ENCODE peak calls at places on chromosomes 1 and 21, in seven cellular contexts. D is transverse colon, O is upper lobe of right lung, I is DND-41, H is HAP-1, S is heart right ventricle, Z is colonic mucosa. R is an unnamed sample. For H3K4me1, H3K36me3 and H3K9me3, the result is how much of the 10 kb centered on the place peaks cover.

GRCh38 chr21:38112219-38112789 is 144.5 kb upstream of the KCNJ15 start:
- DNase-seq in D (no peak), O (no peak), I (no peak), H (no peak), S (no peak), Z (no peak), R (no peak)

GRCh38 chr1:192986110-192986747 is 72.9 kb downstream of the UCHL5 start:
- DNase-seq in D (no peak), O (no peak), I (no peak), H (no peak), S (no peak), Z (no peak), R (no peak)

GRCh38 chr1:37474697-37475379 is 458 bp downstream of the ZC3H12A start:
- DNase-seq in D (peak), O (peak), I (no peak), H (no peak), S (peak), Z (no peak), R (no peak)

GRCh38 chr1:2948001-2948750 is 73.1 kb upstream of the ACTRT2 start:
- DNase-seq in D (no peak), O (peak), I (no peak), H (no peak), S (no peak), Z (no peak), R (no peak)

GRCh38 chr1:93670141-93670540 is 11.5 kb downstream of the BCAR3 start:
- DNase-seq in D (no peak), O (no peak), I (peak), H (no peak), S (no peak), Z (no peak), R (no peak)

GRCh38 chr1:183272390-183272801 is 86.3 kb downstream of the LAMC2 start:
- DNase-seq in D (no peak), O (no peak), I (no peak), H (no peak), S (no peak), Z (no peak), R (no peak)

GRCh38 chr1:67831850-67832513 is 1.3 kb downstream of the GNG12 start:
- DNase-seq in D (peak), O (peak), I (no peak), H (peak), S (peak), Z (peak), R (no peak)

GRCh38 chr1:53500184-53501064 is 41.2 kb downstream of the DMRTB1 start:
- DNase-seq in D (no peak), O (no peak), I (no peak), H (no peak), S (no peak), Z (no peak), R (no peak)

GRCh38 chr1:168613689-168614655 is 37.6 kb downstream of the XCL1 start:
- DNase-seq in D (no peak), O (no peak), I (no peak), H (no peak), S (peak), Z (no peak), R (peak)

GRCh38 chr1:238658766-238659165 is 727.6 kb upstream of the CHRM3 start:
- DNase-seq in D (no peak), O (no peak), I (no peak), H (no peak), S (no peak), Z (no peak), R (no peak)

GRCh38 chr1:1554926-1555915 is 14.8 kb upstream of the TMEM240 start:
- DNase-seq in D (no peak), O (no peak), I (no peak), H (no peak), S (no peak), Z (no peak), R (no peak)

GRCh38 chr1:237873487-237873927 is 17.2 kb downstream of the ZP4 start:
- DNase-seq in D (no peak), O (no peak), I (no peak), H (peak), S (no peak), Z (no peak), R (no peak)

GRCh38 chr1:65691962-65692361 is 100.7 kb upstream of the PDE4B start:
- DNase-seq in D (no peak), O (no peak), I (no peak), H (no peak), S (no peak), Z (no peak), R (no peak)

GRCh38 chr1:45304311-45305081 is 22.2 kb upstream of the HPDL start:
- DNase-seq in D (peak), O (peak), I (peak), H (peak), S (peak), Z (peak), R (peak)

DNA sequence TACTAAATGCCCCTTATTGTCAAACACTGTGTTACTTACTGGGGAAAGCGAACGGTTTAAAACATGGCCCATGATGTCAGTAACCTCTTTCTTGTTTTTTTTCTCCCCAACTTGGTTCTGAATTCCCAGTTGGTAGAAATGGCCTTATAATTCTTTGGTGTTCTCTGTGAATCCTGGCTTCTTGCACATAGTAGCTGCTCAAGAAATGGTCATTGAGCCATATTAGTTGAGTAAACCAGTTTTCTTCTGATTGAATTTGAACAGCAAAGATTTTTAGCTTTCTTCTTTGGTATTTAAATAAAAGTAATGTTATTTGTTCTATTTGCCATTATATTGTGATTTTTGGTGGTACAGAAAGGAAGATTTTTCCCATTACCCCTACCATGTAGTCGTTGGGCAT is 87.3 kb downstream of the NFIA start:
- DNase-seq in D (no peak), O (no peak), I (no peak), H (no peak), S (no peak), Z (no peak), R (no peak)
- H3K4me1 ChIP-seq in D (under half), O (under half), I (under half), H (under half), S (half or more), Z (under half), R (half or more)

GRCh38 chr1:30744060-30744756 is 13.4 kb downstream of the LAPTM5 start:
- DNase-seq in D (no peak), O (no peak), I (peak), H (no peak), S (no peak), Z (no peak), R (no peak)

GRCh38 chr1:30745156-30745833 is 12.3 kb downstream of the LAPTM5 start:
- DNase-seq in D (no peak), O (no peak), I (no peak), H (no peak), S (no peak), Z (no peak), R (no peak)

GRCh38 chr1:30746212-30747027 is 11.2 kb downstream of the LAPTM5 start:
- DNase-seq in D (no peak), O (no peak), I (no peak), H (no peak), S (no peak), Z (peak), R (no peak)

GRCh38 chr1:30747028-30748008 is 10.3 kb downstream of the LAPTM5 start:
- DNase-seq in D (no peak), O (no peak), I (no peak), H (no peak), S (no peak), Z (no peak), R (no peak)

GRCh38 chr1:30745834-30746208 is 11.8 kb downstream of the LAPTM5 start:
- DNase-seq in D (no peak), O (no peak), I (no peak), H (no peak), S (no peak), Z (no peak), R (no peak)
- H3K36me3 ChIP-seq in D (under half), O (under half), I (under half), H (under half), S (under half), Z (under half), R (under half)

GRCh38 chr1:219333626-219334025 is 159.9 kb downstream of the LYPLAL1 start:
- DNase-seq in D (no peak), O (no peak), I (no peak), H (no peak), S (no peak), Z (no peak), R (no peak)
- H3K9me3 ChIP-seq in D (under half), O (under half), I (under half), H (under half), S (under half), Z (under half), R (under half)

GRCh38 chr1:27314737-27315136 is 7.2 kb upstream of the TMEM222 start:
- DNase-seq in D (no peak), O (no peak), I (no peak), H (no peak), S (no peak), Z (no peak), R (no peak)
- H3K4me1 ChIP-seq in D (under half), O (under half), I (under half), H (under half), S (under half), Z (under half), R (under half)

GRCh38 chr1:89850844-89851410 is 30.1 kb downstream of the LRRC8D start:
- DNase-seq in D (no peak), O (no peak), I (no peak), H (no peak), S (no peak), Z (no peak), R (no peak)
- H3K36me3 ChIP-seq in D (under half), O (under half), I (under half), H (half or more), S (under half), Z (under half), R (under half)

GRCh38 chr1:4150262-4150661 is 250.2 kb upstream of the C1orf174 start:
- DNase-seq in D (no peak), O (no peak), I (no peak), H (no peak), S (no peak), Z (no peak), R (no peak)
- H3K9me3 ChIP-seq in D (under half), O (under half), I (under half), H (under half), S (under half), Z (under half), R (under half)

GRCh38 chr1:30749691-30750583 is 7.6 kb downstream of the LAPTM5 start:
- DNase-seq in D (peak), O (no peak), I (peak), H (no peak), S (no peak), Z (no peak), R (no peak)

GRCh38 chr1:30748699-30749401 is 8.7 kb downstream of the LAPTM5 start:
- DNase-seq in D (no peak), O (no peak), I (no peak), H (no peak), S (no peak), Z (no peak), R (no peak)

GRCh38 chr1:30751830-30752650 is 5.5 kb downstream of the LAPTM5 start:
- DNase-seq in D (no peak), O (no peak), I (no peak), H (no peak), S (no peak), Z (no peak), R (no peak)

GRCh38 chr1:30752651-30752908 is 5.0 kb downstream of the LAPTM5 start:
- DNase-seq in D (no peak), O (no peak), I (no peak), H (no peak), S (no peak), Z (no peak), R (no peak)

DNA sequence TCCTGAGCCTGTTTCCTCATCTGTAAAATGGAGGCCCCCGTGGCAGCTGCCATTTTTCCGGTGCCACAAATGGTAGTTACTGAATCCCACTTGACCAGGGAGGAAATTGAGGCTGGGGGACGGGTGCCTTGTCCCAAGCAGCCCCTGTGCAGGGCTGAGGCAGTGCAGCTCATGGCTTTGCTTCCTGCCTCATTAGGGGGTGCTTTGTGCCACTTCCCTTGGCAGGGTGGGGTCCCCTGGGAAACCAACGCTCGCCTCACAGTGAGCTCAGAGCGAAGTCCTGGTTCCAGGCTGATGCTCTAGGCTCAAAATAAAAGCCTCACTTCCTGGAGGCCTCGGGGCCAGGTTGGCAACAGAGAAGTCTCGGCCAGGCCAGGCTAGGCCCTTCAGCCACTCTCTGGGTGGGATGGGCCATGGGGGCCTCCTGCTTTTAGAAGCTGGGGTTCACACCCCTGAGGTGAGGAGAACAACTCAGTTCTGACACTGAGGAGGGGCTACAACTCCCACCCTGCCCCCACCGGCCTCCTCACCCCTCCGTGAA is 6.8 kb downstream of the LAPTM5 start:
- DNase-seq in D (no peak), O (no peak), I (peak), H (no peak), S (no peak), Z (no peak), R (no peak)
- H3K4me1 ChIP-seq in D (under half), O (half or more), I (half or more), H (under half), S (under half), Z (under half), R (under half)

GRCh38 chr1:156970017-156970416 is 49.6 kb downstream of the LRRC71 start:
- DNase-seq in D (no peak), O (no peak), I (no peak), H (no peak), S (no peak), Z (no peak), R (no peak)

GRCh38 chr1:156980551-156980950 is 60.1 kb downstream of the LRRC71 start:
- DNase-seq in D (no peak), O (no peak), I (no peak), H (no peak), S (no peak), Z (no peak), R (no peak)

GRCh38 chr1:156973464-156973863 is 53.0 kb downstream of the LRRC71 start:
- DNase-seq in D (no peak), O (no peak), I (no peak), H (no peak), S (no peak), Z (no peak), R (no peak)

GRCh38 chr1:156969496-156969895 is 49.1 kb downstream of the LRRC71 start:
- DNase-seq in D (no peak), O (no peak), I (no peak), H (no peak), S (no peak), Z (no peak), R (no peak)

DNA sequence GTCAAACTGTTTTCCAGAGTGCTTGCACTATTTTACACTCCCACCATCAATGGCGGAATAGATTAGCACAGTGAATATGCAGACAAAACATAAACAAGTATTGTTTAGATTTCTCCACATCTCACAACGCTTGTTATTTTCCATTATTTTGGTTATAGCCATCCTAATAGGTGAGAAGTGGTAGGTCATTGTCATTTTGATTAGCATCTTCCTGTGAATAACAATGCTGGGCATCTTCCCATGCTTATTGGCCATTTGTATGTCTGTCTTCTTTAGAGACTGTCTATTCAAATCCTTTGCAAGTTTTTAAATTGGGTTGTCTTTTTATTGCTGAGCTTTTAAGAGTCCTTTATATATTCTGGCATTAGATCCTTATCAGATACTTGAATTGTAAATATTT is 54.7 kb downstream of the LRRC71 start:
- DNase-seq in D (no peak), O (no peak), I (no peak), H (no peak), S (no peak), Z (no peak), R (no peak)
- H3K36me3 ChIP-seq in D (half or more), O (half or more), I (under half), H (under half), S (half or more), Z (under half), R (half or more)

R was measured in esophagus muscularis mucosa.